ENCODE peak calls at places on chromosomes 13 and 19, in six cellular contexts. T is right atrium auricular region, V is Panc1, K is cardiac muscle cell, W is ascending aorta, C is PC-3. R is an unnamed sample. For H3K4me1 and H3K27me3, the result is how much of the 10 kb centered on the place peaks cover.

GRCh38 chr13:44207476-44207875 is 166.1 kb upstream of the SERP2 start:
- DNase-seq in K (no peak), V (no peak), W (no peak), C (peak), T (no peak), R (no peak)

GRCh38 chr13:25353344-25353743 is 18.4 kb upstream of the ATP8A2 start:
- DNase-seq in C (no peak), W (no peak), T (no peak), V (no peak), K (no peak), R (no peak)

GRCh38 chr19:18661346-18661745 is 22.1 kb upstream of the CRTC1 start:
- DNase-seq in V (no peak), T (no peak), W (no peak), K (no peak), C (no peak), R (no peak)

GRCh38 chr19:47429140-47429793 is 9.9 kb upstream of the MEIS3 start:
- DNase-seq in K (no peak), C (no peak), T (no peak), W (no peak), V (no peak), R (no peak)

GRCh38 chr19:21101511-21102242 is 19.7 kb downstream of the ZNF714 start:
- DNase-seq in K (peak), W (no peak), C (no peak), V (no peak), T (no peak), R (no peak)

GRCh38 chr13:101452519-101453485 is at the start of gene ITGBL1:
- DNase-seq in V (no peak), T (no peak), W (no peak), K (no peak), C (peak), R (no peak)

GRCh38 chr19:10292206-10292788 is 2.5 kb downstream of the ICAM5 start:
- DNase-seq in W (peak), V (no peak), C (peak), K (peak), T (no peak), R (peak)

GRCh38 chr19:48807590-48808308 is 3.1 kb downstream of the BCAT2 start:
- DNase-seq in W (no peak), K (no peak), T (no peak), V (no peak), C (no peak), R (no peak)

GRCh38 chr19:16325671-16326400 is 1.2 kb downstream of the KLF2 start:
- DNase-seq in C (no peak), W (no peak), T (no peak), K (peak), V (no peak), R (no peak)

GRCh38 chr13:114259374-114259773 is 22.0 kb upstream of the UPF3A start:
- DNase-seq in W (no peak), C (no peak), V (no peak), K (no peak), T (no peak), R (no peak)

GRCh38 chr13:47044842-47045241 is 148.0 kb upstream of the HTR2A start:
- DNase-seq in V (no peak), K (no peak), W (no peak), C (no peak), T (no peak), R (no peak)

GRCh38 chr13:79870766-79871165 is 389.8 kb downstream of the NDFIP2 start:
- DNase-seq in W (no peak), K (no peak), V (no peak), T (no peak), C (no peak), R (no peak)

GRCh38 chr19:47781590-47782318 is 3.3 kb downstream of the SELENOW start:
- DNase-seq in W (no peak), K (no peak), C (no peak), V (no peak), T (peak), R (no peak)

GRCh38 chr19:10295847-10296591 is 6.3 kb downstream of the ICAM5 start:
- DNase-seq in C (no peak), K (peak), W (no peak), T (no peak), V (no peak), R (no peak)

GRCh38 chr13:44561352-44561751 is 14.8 kb downstream of the TSC22D1 start:
- DNase-seq in C (no peak), T (no peak), V (no peak), K (no peak), W (no peak), R (no peak)

GRCh38 chr13:56134524-56134923 is 1006.2 kb upstream of the PRR20A start:
- DNase-seq in T (no peak), C (no peak), W (no peak), V (no peak), K (no peak), R (no peak)

GRCh38 chr13:25276748-25277147 is 10.5 kb downstream of the MTMR6 start:
- DNase-seq in W (no peak), T (no peak), V (no peak), C (peak), K (no peak), R (no peak)

GRCh38 chr19:44891016-44891882 is at the start of gene TOMM40:
- DNase-seq in C (no peak), K (peak), T (no peak), V (no peak), W (no peak), R (peak)

GRCh38 chr13:52892925-52893324 is 44.5 kb upstream of the PCDH8 start:
- DNase-seq in V (no peak), C (peak), K (no peak), W (no peak), T (no peak), R (no peak)

GRCh38 chr19:3360494-3361383 is 5.6 kb upstream of the NFIC start:
- DNase-seq in V (no peak), K (peak), T (peak), W (no peak), C (peak), R (no peak)

GRCh38 chr19:16821081-16821480 is 8.1 kb upstream of the SIN3B start:
- DNase-seq in C (peak), W (no peak), V (no peak), K (no peak), T (no peak), R (no peak)

GRCh38 chr13:51620165-51620983 is 36.1 kb downstream of the WDFY2 start:
- DNase-seq in K (no peak), V (no peak), C (no peak), W (no peak), T (no peak), R (peak)

GRCh38 chr13:100434010-100434763 is 154.4 kb downstream of the GGACT start:
- DNase-seq in C (peak), T (no peak), K (no peak), V (no peak), W (no peak), R (no peak)

GRCh38 chr19:47608908-47609879 is at the start of gene BICRA:
- DNase-seq in K (peak), T (peak), W (peak), C (peak), V (no peak), R (peak)

GRCh38 chr19:15836595-15837398 is 21.3 kb upstream of the OR10H1 start:
- DNase-seq in C (peak), W (peak), T (peak), V (peak), K (no peak), R (peak)

GRCh38 chr13:80923907-80924306 is 583.0 kb upstream of the SPRY2 start:
- DNase-seq in C (no peak), K (peak), V (no peak), W (no peak), T (no peak), R (no peak)

GRCh38 chr19:46813570-46814358 is 25.4 kb upstream of the SLC1A5 start:
- DNase-seq in V (no peak), K (no peak), T (peak), C (peak), W (no peak), R (peak)

GRCh38 chr13:23384111-23384510 is 49.4 kb downstream of the SACS start:
- DNase-seq in C (peak), V (no peak), W (no peak), K (no peak), T (no peak), R (no peak)

GRCh38 chr19:5951338-5951861 is 26.5 kb downstream of the RANBP3 start:
- DNase-seq in C (no peak), T (no peak), K (no peak), V (no peak), W (no peak), R (no peak)

GRCh38 chr19:5947435-5947834 is 30.5 kb downstream of the RANBP3 start:
- DNase-seq in T (peak), C (no peak), K (no peak), W (peak), V (no peak), R (no peak)

GRCh38 chr19:5950744-5951143 is 27.2 kb downstream of the RANBP3 start:
- DNase-seq in T (no peak), K (no peak), C (no peak), V (no peak), W (no peak), R (no peak)

GRCh38 chr19:5949792-5950305 is 28.1 kb downstream of the RANBP3 start:
- DNase-seq in W (no peak), V (no peak), C (no peak), K (no peak), T (no peak), R (no peak)

GRCh38 chr19:5948697-5949564 is 29.0 kb downstream of the RANBP3 start:
- DNase-seq in W (no peak), C (no peak), K (no peak), V (no peak), T (no peak), R (no peak)
- H3K4me1 ChIP-seq in W (under half), C (under half), K (under half), V (under half), T (half or more), R (under half)

DNA sequence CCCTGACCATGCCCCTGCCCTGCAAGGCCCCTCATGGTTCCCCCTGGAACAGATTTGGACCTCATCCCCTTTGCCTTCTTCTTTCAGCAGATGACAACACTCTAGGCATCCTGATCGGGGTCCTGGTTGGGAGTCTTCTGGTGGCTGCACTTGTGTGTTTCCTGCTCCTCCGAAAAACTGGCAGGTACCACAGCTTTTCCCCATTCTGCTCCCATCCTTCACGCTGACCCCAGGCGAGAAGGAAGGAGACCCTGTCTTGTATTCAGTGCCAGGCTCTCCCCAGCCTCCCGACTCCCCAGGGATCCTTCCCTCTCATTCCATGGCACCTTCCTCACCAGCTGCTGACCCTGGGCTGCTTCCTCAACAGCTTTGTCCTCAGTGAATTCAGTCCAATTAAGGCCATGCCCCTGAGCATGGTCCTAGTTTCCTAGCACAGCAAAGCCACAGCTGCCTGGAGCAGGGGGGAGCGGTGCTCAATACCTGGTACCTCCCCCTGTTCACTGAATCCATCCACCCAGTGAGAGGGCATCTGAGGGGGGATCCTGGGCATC is 8.4 kb downstream of the CEACAM21 start:
- DNase-seq in C (no peak), K (no peak), T (no peak), W (no peak), V (no peak), R (no peak)
- H3K27me3 ChIP-seq in C (under half), K (under half), T (under half), W (under half), V (under half), R (under half)

GRCh38 chr19:50501568-50502475 is 9.2 kb downstream of the JOSD2 start:
- DNase-seq in V (no peak), T (no peak), K (peak), W (no peak), C (no peak), R (peak)
- H3K4me1 ChIP-seq in V (under half), T (under half), K (under half), W (under half), C (under half), R (under half)

DNA sequence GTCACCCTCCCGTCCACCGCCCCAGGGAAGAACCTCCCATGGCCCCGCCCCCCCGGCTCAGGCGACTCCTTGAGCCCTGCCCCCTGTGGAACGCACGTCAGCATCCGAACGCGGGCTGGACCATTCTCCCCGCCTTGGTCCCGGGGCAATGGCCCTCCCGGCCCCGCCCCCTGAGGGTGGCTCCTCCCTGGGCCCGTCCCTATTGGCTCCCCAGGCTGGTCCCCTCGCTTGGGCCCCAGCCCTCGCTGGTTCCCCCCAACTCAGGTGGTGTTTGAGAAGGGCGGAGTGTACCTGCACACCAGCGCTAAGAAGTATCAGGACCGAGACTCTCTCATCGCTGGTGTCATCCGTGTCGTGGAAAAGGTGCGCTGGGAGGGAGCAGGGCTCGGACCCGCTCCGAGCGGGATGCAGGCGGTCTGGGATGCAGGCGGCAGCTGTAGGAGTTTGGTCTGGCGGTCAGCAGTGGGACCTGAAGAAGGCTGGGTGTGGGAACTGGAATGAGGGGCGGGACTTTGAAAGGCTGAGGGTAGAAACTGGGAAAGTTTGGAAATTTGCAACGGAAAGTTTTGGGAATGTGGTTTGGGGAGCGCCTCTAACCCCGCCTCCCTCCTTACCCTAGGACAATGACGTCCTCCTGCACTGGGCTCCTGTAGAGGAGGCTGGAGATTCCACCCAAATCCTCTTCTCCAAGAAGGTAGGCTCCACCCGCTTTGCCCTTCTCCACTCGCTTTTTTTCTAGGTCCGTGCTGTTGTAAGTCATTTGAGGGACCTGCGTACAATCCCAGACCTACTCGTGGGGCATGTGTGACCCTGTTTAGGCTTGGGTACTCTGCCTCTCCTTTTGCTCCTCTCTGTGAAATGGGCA is 609 bp downstream of the TBC1D17 start:
- DNase-seq in K (peak), C (peak), V (no peak), W (peak), T (peak), R (peak)
- H3K27me3 ChIP-seq in K (under half), C (under half), V (under half), W (under half), T (under half), R (under half)

GRCh38 chr13:40613954-40614353 is 52.5 kb downstream of the FOXO1 start:
- DNase-seq in T (no peak), C (no peak), W (no peak), K (no peak), V (no peak), R (no peak)
- H3K4me1 ChIP-seq in T (half or more), C (under half), W (under half), K (under half), V (under half), R (under half)

GRCh38 chr19:6110360-6110977 is at the start of gene RFX2:
- DNase-seq in T (peak), W (peak), K (peak), V (peak), C (peak), R (peak)
- H3K27me3 ChIP-seq in T (under half), W (under half), K (under half), V (under half), C (under half), R (under half)

DNA sequence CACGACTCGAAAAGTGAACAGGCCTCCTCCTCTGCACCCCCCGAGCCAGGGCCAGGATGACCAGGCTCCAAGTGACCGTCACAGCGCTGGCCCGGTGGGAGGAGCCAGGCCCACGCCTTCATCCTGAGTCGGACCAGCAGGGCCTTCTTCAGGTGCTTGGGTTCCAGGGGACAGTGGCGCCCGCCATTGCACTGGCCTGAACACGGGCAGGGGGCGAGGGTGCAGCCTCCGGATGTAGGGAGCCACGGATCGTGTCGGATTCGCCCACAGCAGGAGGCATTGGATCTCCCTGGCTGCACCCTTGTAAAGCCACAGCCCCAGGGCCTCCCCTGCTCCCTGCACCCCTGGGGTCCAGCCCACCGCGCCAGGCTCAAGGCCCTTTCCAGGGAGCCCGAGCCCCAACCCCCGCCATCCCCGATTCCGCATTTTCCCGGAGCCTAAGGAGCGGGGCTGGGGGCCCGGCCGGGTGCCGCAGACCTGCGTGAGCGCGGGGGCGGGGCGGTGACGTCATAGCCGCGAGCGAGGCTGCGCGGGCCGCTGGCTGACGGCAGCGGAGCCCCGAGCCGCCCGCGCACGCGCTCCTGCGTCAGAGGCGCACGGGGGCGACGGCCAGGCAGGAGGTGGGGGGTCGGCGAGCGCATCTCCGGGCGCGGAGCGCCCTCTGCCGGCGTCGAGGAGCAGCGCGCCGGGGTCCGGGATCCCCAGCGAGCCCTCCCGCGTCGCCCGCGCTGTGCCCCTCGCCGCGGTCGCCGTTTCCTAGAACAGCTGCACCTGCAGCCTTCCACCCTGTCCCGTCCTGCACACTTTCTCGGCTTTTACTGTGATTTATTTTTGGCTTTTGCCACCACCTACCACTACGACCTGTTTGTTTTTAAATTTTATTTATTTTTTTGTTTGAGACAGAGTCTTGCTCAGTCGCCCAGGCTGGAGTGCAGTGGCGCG is 1.5 kb upstream of the ATP5F1D start:
- DNase-seq in C (peak), V (no peak), T (peak), K (peak), W (no peak), R (peak)
- H3K4me1 ChIP-seq in C (under half), V (under half), T (half or more), K (under half), W (under half), R (under half)